ENCODE peak calls at places on chromosomes 4 and X, in four cellular contexts. R is CD8-positive, alpha-beta T cell; G is hepatocyte; W is left ventricle myocardium inferior. N is an unnamed sample. For H3K4me1, the result is how much of the 10 kb centered on the place peaks cover.

GRCh38 chr4:105149771-105150170 is 3.1 kb downstream of the TET2 start:
- DNase-seq in R (no peak), G (peak), W (no peak), N (no peak)

GRCh38 chr4:138835833-138836521 is 179.6 kb upstream of the NOCT start:
- DNase-seq in R (no peak), W (peak), G (peak), N (peak)

GRCh38 chr4:133151301-133151680 is 2.2 kb downstream of the PCDH10 start:
- DNase-seq in G (no peak), W (no peak), R (no peak), N (peak)

GRCh38 chrX:120585702-120586101 is 18.2 kb upstream of the MCTS1 start:
- DNase-seq in R (no peak), G (no peak), W (no peak), N (no peak)

GRCh38 chr4:71189471-71189870 is 149.3 kb upstream of the SLC4A4 start:
- DNase-seq in G (no peak), W (no peak), R (no peak), N (no peak)

GRCh38 chr4:15756361-15756861 is 21.7 kb upstream of the CD38 start:
- DNase-seq in G (no peak), W (no peak), R (peak), N (no peak)

GRCh38 chr4:3312362-3312761 is 19.5 kb downstream of the RGS12 start:
- DNase-seq in W (no peak), R (no peak), G (no peak), N (no peak)

GRCh38 chr4:182808673-182809416 is 108.3 kb downstream of the DCTD start:
- DNase-seq in G (no peak), R (peak), W (no peak), N (no peak)

GRCh38 chr4:38765391-38765790 is 17.4 kb downstream of the TLR10 start:
- DNase-seq in W (no peak), R (no peak), G (no peak), N (no peak)

DNA sequence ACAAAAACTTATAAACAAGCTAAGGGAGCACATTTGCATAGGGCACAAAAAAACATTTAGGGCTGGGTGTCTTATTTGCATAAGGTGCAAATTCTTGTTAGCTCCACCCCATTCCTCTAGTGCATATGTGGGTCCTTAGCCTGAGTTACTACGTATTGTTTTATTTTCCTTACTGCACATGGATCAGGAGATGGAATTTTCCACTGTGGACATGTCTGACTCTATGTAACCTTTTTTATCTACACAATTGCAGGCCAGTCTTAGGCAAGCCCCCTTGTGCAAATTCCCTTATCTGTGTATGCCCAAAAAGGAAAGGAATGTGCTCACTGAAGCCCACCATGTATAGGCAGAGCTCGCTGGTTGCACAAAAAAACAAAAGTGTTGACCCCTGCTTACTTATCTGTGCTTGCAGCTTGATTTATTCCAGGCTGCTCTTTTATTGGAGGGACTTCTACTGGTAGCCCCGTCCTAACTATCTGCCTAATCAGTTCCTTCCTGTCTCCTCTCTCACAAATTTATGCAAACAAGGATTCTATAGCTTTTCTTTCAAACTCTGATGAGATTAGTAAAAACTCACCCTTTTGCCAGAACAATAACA is 359.0 kb upstream of the MAGEB16 start:
- DNase-seq in R (no peak), G (no peak), W (no peak), N (no peak)
- H3K27ac ChIP-seq in R (no peak), G (no peak), W (no peak), N (no peak)

GRCh38 chr4:41203841-41204240 is 10.5 kb downstream of the APBB2 start:
- DNase-seq in W (no peak), R (no peak), G (no peak), N (no peak)
- H3K4me1 ChIP-seq in W (half or more), R (under half), G (under half), N (under half)

GRCh38 chr4:175562111-175562510 is 250.0 kb downstream of the GPM6A start:
- DNase-seq in G (no peak), W (no peak), R (no peak), N (no peak)

GRCh38 chr4:175561691-175562090 is 250.4 kb downstream of the GPM6A start:
- DNase-seq in W (no peak), R (no peak), G (no peak), N (no peak)

GRCh38 chr4:175560628-175561027 is 251.4 kb downstream of the GPM6A start:
- DNase-seq in G (peak), R (no peak), W (no peak), N (no peak)

GRCh38 chr4:175562537-175562936 is 249.5 kb downstream of the GPM6A start:
- DNase-seq in W (no peak), G (no peak), R (no peak), N (no peak)
- H3K27ac ChIP-seq in W (no peak), G (no peak), R (no peak), N (no peak)

GRCh38 chrX:24703185-24703494 is 9.4 kb downstream of the POLA1 start:
- DNase-seq in R (no peak), G (no peak), W (no peak), N (no peak)

DNA sequence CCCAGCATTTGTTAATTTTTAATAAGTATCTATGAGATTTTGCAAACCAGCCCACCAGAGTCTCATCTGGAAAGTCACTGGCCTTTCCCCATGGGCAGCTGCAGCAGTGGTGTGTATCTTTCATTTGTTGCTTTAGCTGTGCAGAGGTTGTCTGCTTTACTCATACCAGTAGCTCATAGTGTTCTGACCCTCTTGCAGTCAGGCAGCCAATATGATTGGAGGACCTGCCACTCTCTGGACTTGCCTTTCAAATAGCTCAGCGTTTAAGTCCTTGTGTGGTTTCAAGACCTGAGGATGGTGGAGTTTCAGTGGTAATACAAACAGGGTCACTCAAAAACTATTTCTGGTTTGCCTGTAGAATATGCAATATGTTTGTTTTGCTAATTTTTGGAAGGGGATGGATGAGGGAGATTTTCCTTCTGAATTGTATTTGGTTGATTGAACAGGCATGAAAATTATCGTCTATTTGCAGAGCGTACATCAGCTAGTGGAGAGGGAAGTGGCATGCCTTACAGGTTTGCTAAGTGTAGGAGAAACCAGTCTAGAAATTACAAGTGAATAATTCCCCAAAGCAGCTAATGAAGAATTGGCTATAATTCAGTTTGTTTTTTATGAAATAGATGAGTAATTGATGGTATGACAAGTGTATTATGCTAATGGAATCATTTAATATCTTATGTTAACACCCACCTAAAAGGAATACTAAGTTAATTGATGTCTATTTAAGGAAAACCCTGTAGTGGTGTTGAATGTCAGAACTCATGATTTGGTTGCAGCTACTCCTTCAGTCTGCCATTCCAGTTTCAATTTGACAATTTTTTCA is 8.9 kb downstream of the POLA1 start:
- DNase-seq in W (no peak), G (no peak), R (no peak), N (no peak)
- H3K4me1 ChIP-seq in W (under half), G (under half), R (under half), N (under half)

GRCh38 chr4:107213880-107214279 is 177.8 kb upstream of the DKK2 start:
- DNase-seq in W (no peak), G (no peak), R (no peak), N (no peak)

GRCh38 chr4:107212565-107212964 is 176.5 kb upstream of the DKK2 start:
- DNase-seq in W (no peak), R (no peak), G (no peak), N (no peak)

GRCh38 chr4:107215222-107215621 is 179.1 kb upstream of the DKK2 start:
- DNase-seq in R (no peak), W (no peak), G (no peak), N (no peak)

GRCh38 chr4:107213410-107213809 is 177.3 kb upstream of the DKK2 start:
- DNase-seq in R (no peak), W (no peak), G (no peak), N (no peak)

GRCh38 chr4:107210450-107211239 is 174.5 kb upstream of the DKK2 start:
- DNase-seq in G (no peak), R (no peak), W (no peak), N (peak)
- H3K27ac ChIP-seq in G (no peak), R (no peak), W (no peak), N (no peak)

GRCh38 chr4:7564242-7564641 is 129.5 kb upstream of the PSAPL1 start:
- DNase-seq in R (no peak), W (no peak), G (peak), N (no peak)
- H3K4me1 ChIP-seq in R (under half), W (under half), G (under half), N (under half)

N was measured in kidney.